ENCODE peak calls at places on chromosomes 11 and 22, in nine cellular contexts. One of them, this sample, is unnamed.
A peak's percentile ranks its signal among the peaks of the same experiment; 100 is the strongest.

GRCh38 chr11:66937334-66937733 is 20.8 kb downstream of the PC start:
- DNase-seq in ELR: no peak
- DNase-seq in GM06990: no peak
- DNase-seq in choroid plexus epithelial cell: no peak
- DNase-seq in left lung: no peak
- DNase-seq in Karpas-422: no peak
- DNase-seq in testis: no peak
- DNase-seq in stimulated activated CD4-positive, alpha-beta T cell treated with anti-CD3 and anti-CD28 coated beads, Interleukin-12 subunit alpha, Interleukin-12 subunit beta, amount 100 ng/mL, for 4 hours: no peak
- DNase-seq in neural crest cell: no peak
- DNase-seq in this sample: no peak

GRCh38 chr22:41284465-41284864 is 1.5 kb downstream of the RANGAP1 start:
- DNase-seq in ELR: no peak
- DNase-seq in testis: no peak
- DNase-seq in Karpas-422: no peak
- DNase-seq in GM06990: no peak
- DNase-seq in left lung: no peak
- DNase-seq in neural crest cell: no peak
- DNase-seq in stimulated activated CD4-positive, alpha-beta T cell treated with anti-CD3 and anti-CD28 coated beads, Interleukin-12 subunit alpha, Interleukin-12 subunit beta, amount 100 ng/mL, for 4 hours: no peak
- DNase-seq in choroid plexus epithelial cell: no peak
- DNase-seq in this sample: no peak

GRCh38 chr11:88979641-88980040 is 86.1 kb downstream of the GRM5 start:
- DNase-seq in stimulated activated CD4-positive, alpha-beta T cell treated with anti-CD3 and anti-CD28 coated beads, Interleukin-12 subunit alpha, Interleukin-12 subunit beta, amount 100 ng/mL, for 4 hours: no peak
- DNase-seq in choroid plexus epithelial cell: peak; percentile 25
- DNase-seq in testis: no peak
- DNase-seq in GM06990: no peak
- DNase-seq in Karpas-422: no peak
- DNase-seq in neural crest cell: no peak
- DNase-seq in left lung: no peak
- DNase-seq in ELR: peak; percentile 78
- DNase-seq in this sample: peak; percentile 14

GRCh38 chr11:33753304-33753703 is 17.1 kb upstream of the CD59 start:
- DNase-seq in GM06990: peak; percentile 52
- DNase-seq in stimulated activated CD4-positive, alpha-beta T cell treated with anti-CD3 and anti-CD28 coated beads, Interleukin-12 subunit alpha, Interleukin-12 subunit beta, amount 100 ng/mL, for 4 hours: no peak
- DNase-seq in ELR: peak; percentile 24
- DNase-seq in neural crest cell: no peak
- DNase-seq in testis: no peak
- DNase-seq in choroid plexus epithelial cell: peak; percentile 84
- DNase-seq in left lung: no peak
- DNase-seq in Karpas-422: peak; percentile 73
- DNase-seq in this sample: no peak

GRCh38 chr11:99015634-99016454 is 4.9 kb upstream of the CNTN5 start:
- DNase-seq in choroid plexus epithelial cell: peak; percentile 78
- DNase-seq in stimulated activated CD4-positive, alpha-beta T cell treated with anti-CD3 and anti-CD28 coated beads, Interleukin-12 subunit alpha, Interleukin-12 subunit beta, amount 100 ng/mL, for 4 hours: no peak
- DNase-seq in GM06990: no peak
- DNase-seq in testis: peak; percentile 40
- DNase-seq in left lung: no peak
- DNase-seq in Karpas-422: peak; percentile 92
- DNase-seq in neural crest cell: no peak
- DNase-seq in ELR: peak; percentile 68
- DNase-seq in this sample: peak; percentile 7

GRCh38 chr11:93740031-93740801 is 1.1 kb downstream of the TAF1D start:
- DNase-seq in ELR: peak; percentile 63
- DNase-seq in stimulated activated CD4-positive, alpha-beta T cell treated with anti-CD3 and anti-CD28 coated beads, Interleukin-12 subunit alpha, Interleukin-12 subunit beta, amount 100 ng/mL, for 4 hours: peak; percentile 43
- DNase-seq in choroid plexus epithelial cell: peak; percentile 55
- DNase-seq in GM06990: peak; percentile 59
- DNase-seq in Karpas-422: peak; percentile 91
- DNase-seq in testis: peak; percentile 36
- DNase-seq in left lung: peak; percentile 35
- DNase-seq in neural crest cell: no peak
- DNase-seq in this sample: peak; percentile 77

GRCh38 chr11:13891911-13892310 is 70.6 kb upstream of the SPON1 start:
- DNase-seq in Karpas-422: no peak
- DNase-seq in left lung: no peak
- DNase-seq in ELR: no peak
- DNase-seq in choroid plexus epithelial cell: no peak
- DNase-seq in GM06990: no peak
- DNase-seq in neural crest cell: no peak
- DNase-seq in testis: no peak
- DNase-seq in stimulated activated CD4-positive, alpha-beta T cell treated with anti-CD3 and anti-CD28 coated beads, Interleukin-12 subunit alpha, Interleukin-12 subunit beta, amount 100 ng/mL, for 4 hours: no peak
- DNase-seq in this sample: no peak

GRCh38 chr11:48006301-48006992 is 26.1 kb downstream of the PTPRJ start:
- DNase-seq in stimulated activated CD4-positive, alpha-beta T cell treated with anti-CD3 and anti-CD28 coated beads, Interleukin-12 subunit alpha, Interleukin-12 subunit beta, amount 100 ng/mL, for 4 hours: no peak
- DNase-seq in testis: no peak
- DNase-seq in choroid plexus epithelial cell: peak; percentile 60
- DNase-seq in neural crest cell: no peak
- DNase-seq in GM06990: peak; percentile 87
- DNase-seq in Karpas-422: no peak
- DNase-seq in left lung: no peak
- DNase-seq in ELR: peak; percentile 78
- DNase-seq in this sample: peak; percentile 41

GRCh38 chr11:112511271-112511670 is 250.6 kb upstream of the PLET1 start:
- DNase-seq in ELR: peak; percentile 14
- DNase-seq in choroid plexus epithelial cell: no peak
- DNase-seq in Karpas-422: no peak
- DNase-seq in testis: no peak
- DNase-seq in GM06990: no peak
- DNase-seq in stimulated activated CD4-positive, alpha-beta T cell treated with anti-CD3 and anti-CD28 coated beads, Interleukin-12 subunit alpha, Interleukin-12 subunit beta, amount 100 ng/mL, for 4 hours: no peak
- DNase-seq in neural crest cell: no peak
- DNase-seq in left lung: no peak
- DNase-seq in this sample: no peak

This sample was measured in HS-27A.